ENCODE peak calls at places on chromosomes 16 and 17, in five cellular contexts. E is esophagus squamous epithelium, P is mesothelial cell of epicardium, N is GM12864, M is mammary epithelial cell. D is an unnamed sample.
A peak's percentile ranks its signal among the peaks of the same experiment; 100 is the strongest.

GRCh38 chr17:15436399-15437369 is 30.7 kb downstream of the CDRT4 start:
- DNase-seq in E (no peak), P (no peak), N (peak; percentile 10), M (no peak), D (peak; percentile 9)

GRCh38 chr17:16924701-16925440 is 47.0 kb downstream of the TNFRSF13B start:
- DNase-seq in E (no peak), P (no peak), N (no peak), M (no peak), D (no peak)

GRCh38 chr16:87877942-87878507 is 8.7 kb upstream of the SLC7A5 start:
- DNase-seq in E (no peak), P (no peak), N (no peak), M (no peak), D (no peak)

GRCh38 chr16:27566417-27566816 is 16.5 kb downstream of the KATNIP start:
- DNase-seq in E (no peak), P (no peak), N (no peak), M (no peak), D (no peak)

GRCh38 chr17:65920996-65921395 is 270.9 kb downstream of the CEP112 start:
- DNase-seq in E (no peak), P (no peak), N (no peak), M (no peak), D (no peak)

GRCh38 chr16:15777533-15778203 is 79.2 kb downstream of the MYH11 start:
- DNase-seq in E (no peak), P (no peak), N (no peak), M (peak; percentile 19), D (peak; percentile 45)

GRCh38 chr17:72891627-72892026 is 200.9 kb downstream of the SLC39A11 start:
- DNase-seq in E (no peak), P (no peak), N (no peak), M (no peak), D (no peak)

GRCh38 chr16:71916397-71916920 is 21.1 kb downstream of the IST1 start:
- DNase-seq in E (no peak), P (no peak), N (no peak), M (no peak), D (no peak)

GRCh38 chr16:69399361-69399760 is 13.6 kb upstream of the TERF2 start:
- DNase-seq in E (no peak), P (no peak), N (no peak), M (no peak), D (peak; percentile 47)

GRCh38 chr17:28492352-28493310 is 13.5 kb upstream of the FOXN1 start:
- DNase-seq in E (no peak), P (no peak), N (no peak), M (peak; percentile 91), D (peak; percentile 91)

GRCh38 chr16:31265329-31266245 is 5.8 kb downstream of the ITGAM start:
- DNase-seq in E (no peak), P (no peak), N (peak; percentile 47), M (peak; percentile 90), D (peak; percentile 88)

GRCh38 chr16:878071-878784 is 77.7 kb upstream of the GNG13 start:
- DNase-seq in E (no peak), P (no peak), N (no peak), M (no peak), D (no peak)
- TF ChIP-seq CTCF in E (no peak), P (no peak), N (no peak), M (no peak), D (no peak)

GRCh38 chr17:76391200-76391715 is 6.8 kb downstream of the SPHK1 start:
- DNase-seq in E (no peak), P (no peak), N (no peak), M (no peak), D (no peak)

GRCh38 chr17:76385892-76386786 is 1.7 kb downstream of the SPHK1 start:
- DNase-seq in E (no peak), P (peak; percentile 83), N (no peak), M (peak; percentile 74), D (peak; percentile 46)

GRCh38 chr17:76386966-76387765 is 2.8 kb downstream of the SPHK1 start:
- DNase-seq in E (no peak), P (no peak), N (no peak), M (no peak), D (no peak)

GRCh38 chr17:76390003-76390421 is 5.6 kb downstream of the SPHK1 start:
- DNase-seq in E (no peak), P (no peak), N (no peak), M (no peak), D (no peak)

DNA sequence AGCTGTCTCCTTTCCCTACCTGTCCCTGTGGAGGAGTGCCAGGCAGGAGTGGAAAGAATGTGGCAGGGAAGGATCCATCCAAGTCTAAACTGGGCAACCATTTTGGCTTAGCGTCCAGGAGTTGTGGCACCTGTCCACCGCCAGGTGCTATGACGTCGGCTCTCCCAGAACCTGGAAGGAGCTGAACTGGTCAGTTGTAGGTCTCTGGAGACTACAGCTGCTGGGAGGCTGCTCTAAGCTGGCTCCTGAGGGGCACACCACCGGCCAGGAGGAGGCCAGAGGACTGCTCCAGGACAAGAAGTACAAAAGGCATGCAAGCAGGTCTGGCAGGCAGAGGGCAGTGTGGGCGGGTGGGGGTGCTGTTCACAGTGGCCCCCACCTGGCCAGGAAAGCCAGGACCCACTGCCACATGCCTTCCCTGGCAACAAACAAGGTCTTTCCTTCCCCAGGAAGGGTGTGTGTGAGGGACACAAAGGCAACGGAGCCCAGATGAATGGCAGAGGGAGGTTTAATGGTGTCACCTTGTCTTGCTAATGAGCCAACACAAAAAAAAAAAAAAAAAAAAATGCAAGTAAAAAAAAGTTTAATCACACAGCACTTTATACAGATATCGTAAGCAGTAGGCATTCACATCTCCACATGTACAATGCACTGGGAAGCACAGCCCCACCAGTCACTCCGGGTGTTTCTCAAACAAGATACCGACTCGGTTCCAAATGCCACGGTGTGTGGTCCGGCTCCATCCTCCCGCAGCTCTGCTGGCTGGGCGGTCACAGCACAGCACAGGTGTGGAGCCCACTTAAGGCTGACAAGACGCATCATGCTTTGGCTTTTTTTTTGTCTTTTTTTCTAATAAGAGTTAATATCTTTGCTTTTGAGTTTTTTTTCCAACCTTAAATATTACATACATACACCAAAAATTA is 4.8 kb downstream of the SPHK1 start:
- DNase-seq in E (no peak), P (no peak), N (no peak), M (peak; percentile 44), D (no peak)
- TF ChIP-seq CTCF in E (no peak), P (no peak), N (no peak), M (peak; percentile 26), D (peak; percentile 17)

DNA sequence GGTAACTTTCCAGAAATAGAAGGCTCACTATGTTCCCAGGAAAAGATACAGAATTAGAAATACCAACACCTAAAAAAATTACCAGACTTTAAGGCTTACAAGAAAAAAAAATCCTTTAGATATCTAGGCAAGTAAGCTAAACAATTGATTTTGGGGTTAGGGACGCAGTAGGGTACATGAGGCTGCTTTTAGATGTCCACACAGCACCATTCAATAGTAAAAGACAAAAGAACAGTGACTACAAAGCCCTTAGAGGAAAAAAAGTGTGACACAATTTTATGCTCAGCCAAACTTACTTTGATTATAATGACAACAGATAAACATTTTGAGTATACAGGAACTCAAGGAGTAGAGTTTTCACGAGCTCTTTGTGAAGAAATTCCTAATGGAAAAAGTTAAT is 29.9 kb downstream of the METTL16 start:
- DNase-seq in E (no peak), P (no peak), N (no peak), M (no peak), D (no peak)
- TF ChIP-seq CTCF in E (no peak), P (no peak), N (no peak), M (no peak), D (no peak)

DNA sequence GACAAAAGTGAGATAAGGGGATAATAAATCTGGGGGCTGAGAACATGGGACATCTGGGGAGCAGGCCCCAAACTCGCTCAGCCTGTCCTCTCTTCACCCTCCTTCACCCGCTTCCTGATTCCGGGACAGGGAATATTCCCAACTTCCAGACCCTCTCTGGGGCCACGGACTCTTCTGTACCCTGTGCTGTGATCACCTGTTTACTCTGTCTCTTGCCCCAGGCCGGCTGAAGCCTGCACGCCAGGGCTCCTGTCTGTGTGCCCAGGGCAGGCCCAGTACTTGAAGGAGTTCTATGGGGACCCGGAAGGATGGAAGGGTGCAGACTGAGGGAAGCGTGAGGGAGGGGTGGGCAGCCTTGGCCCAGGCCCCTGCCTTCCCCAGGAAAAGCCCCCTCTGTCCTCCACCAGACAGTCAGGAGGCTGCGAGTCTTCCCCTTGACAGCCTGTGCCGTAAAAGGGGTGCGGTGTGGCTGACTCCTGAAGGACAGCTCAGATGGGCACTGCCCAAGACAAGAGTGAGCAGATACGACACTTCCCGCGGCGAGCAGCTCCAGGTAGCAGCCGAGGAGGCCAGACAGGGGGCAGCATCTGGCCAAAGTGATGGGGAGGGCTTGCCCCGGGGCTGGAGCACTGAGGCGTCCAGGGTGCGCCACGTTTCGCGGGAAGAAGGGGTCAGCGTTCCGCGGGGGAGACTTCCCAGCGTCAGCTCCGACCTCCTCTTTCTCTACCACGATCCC is 1.0 kb upstream of the CCNF start:
- DNase-seq in E (no peak), P (peak; percentile 61), N (peak; percentile 5), M (peak; percentile 20), D (peak; percentile 19)
- TF ChIP-seq CTCF in E (peak; percentile 15), P (no peak), N (peak; percentile 30), M (no peak), D (peak; percentile 46)

GRCh38 chr17:4004517-4005295 is 40.5 kb upstream of the ATP2A3 start:
- DNase-seq in E (no peak), P (peak; percentile 80), N (no peak), M (no peak), D (peak; percentile 5)
- TF ChIP-seq CTCF in E (peak; percentile 96), P (peak; percentile 94), N (peak; percentile 88), M (peak; percentile 59), D (peak; percentile 73)

GRCh38 chr16:17432902-17433576 is 37.7 kb downstream of the XYLT1 start:
- DNase-seq in E (no peak), P (no peak), N (no peak), M (no peak), D (no peak)

GRCh38 chr16:17434006-17434405 is 36.8 kb downstream of the XYLT1 start:
- DNase-seq in E (no peak), P (no peak), N (no peak), M (no peak), D (no peak)

GRCh38 chr16:17433577-17433960 is 37.2 kb downstream of the XYLT1 start:
- DNase-seq in E (no peak), P (no peak), N (no peak), M (no peak), D (no peak)

GRCh38 chr16:17431904-17432625 is 38.7 kb downstream of the XYLT1 start:
- DNase-seq in E (no peak), P (no peak), N (no peak), M (no peak), D (no peak)

DNA sequence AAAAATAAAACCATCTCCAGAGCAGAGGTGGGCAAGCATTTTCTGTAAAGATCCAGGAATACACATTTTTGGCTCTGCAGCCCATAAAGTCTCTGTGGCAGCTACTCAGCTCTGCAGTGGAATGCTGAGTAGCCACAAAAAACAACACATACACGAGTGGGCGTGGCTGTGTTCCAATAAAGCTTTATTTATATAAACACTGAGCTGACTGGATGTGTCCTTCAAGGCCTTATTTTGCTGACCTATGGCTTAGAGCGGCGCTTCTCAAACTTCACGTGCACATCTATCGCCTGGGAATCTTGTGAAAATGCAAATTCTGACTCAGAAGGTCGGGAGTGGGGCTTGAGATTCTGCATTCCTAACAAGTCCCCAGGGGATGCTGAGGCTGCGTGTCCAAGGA is 39.7 kb downstream of the XYLT1 start:
- DNase-seq in E (no peak), P (no peak), N (no peak), M (no peak), D (no peak)
- TF ChIP-seq CTCF in E (no peak), P (no peak), N (no peak), M (no peak), D (no peak)

DNA sequence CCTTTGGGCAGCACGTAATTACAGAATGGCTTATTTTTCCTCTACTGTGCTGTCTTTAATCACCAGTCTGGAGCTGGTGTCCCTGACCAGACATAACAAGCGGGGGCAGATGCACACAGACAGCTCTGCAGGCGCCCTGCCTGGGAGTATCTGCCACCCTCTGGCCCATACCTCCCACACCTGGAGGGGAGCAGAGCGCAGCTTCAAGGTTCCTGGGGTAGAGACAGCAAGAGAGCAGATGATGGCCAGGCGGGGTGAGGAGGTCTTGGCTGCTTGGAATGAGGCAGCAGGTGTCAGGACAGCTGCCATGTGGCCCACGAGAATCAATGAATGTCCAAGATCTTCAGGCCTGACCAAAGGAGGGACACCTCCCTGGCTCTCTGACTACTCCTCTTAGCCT is 23.8 kb downstream of the TMEM94 start:
- DNase-seq in E (no peak), P (no peak), N (no peak), M (no peak), D (no peak)
- TF ChIP-seq CTCF in E (no peak), P (no peak), N (no peak), M (no peak), D (no peak)

D was measured in bronchial epithelial cell.